ENCODE peak calls at places on chromosomes 12 and 14, in four cellular contexts. One of them, this sample, is unnamed.

GRCh38 chr12:126874427-126875026 is 1392.4 kb upstream of the TMEM132C start:
- DNase-seq in SK-N-SH: peak
- DNase-seq in HepG2: peak
- DNase-seq in K562: peak
- DNase-seq in this sample: peak

GRCh38 chr12:6532051-6532926 is 2.0 kb upstream of the GAPDH start:
- DNase-seq in HepG2: peak
- DNase-seq in SK-N-SH: peak
- DNase-seq in K562: peak
- DNase-seq in this sample: no peak

GRCh38 chr12:9756756-9757155 is 3.9 kb downstream of the CD69 start:
- DNase-seq in HepG2: no peak
- DNase-seq in K562: no peak
- DNase-seq in SK-N-SH: no peak
- DNase-seq in this sample: no peak

GRCh38 chr14:68716698-68717097 is 76.2 kb downstream of the ZFP36L1 start:
- DNase-seq in K562: peak
- DNase-seq in HepG2: peak
- DNase-seq in SK-N-SH: no peak
- DNase-seq in this sample: no peak

GRCh38 chr12:108099085-108099484 is 30.0 kb upstream of the WSCD2 start:
- DNase-seq in HepG2: no peak
- DNase-seq in SK-N-SH: no peak
- DNase-seq in K562: peak
- DNase-seq in this sample: no peak

GRCh38 chr14:59483360-59483759 is 848 bp downstream of the L3HYPDH start:
- DNase-seq in K562: peak
- DNase-seq in HepG2: no peak
- DNase-seq in SK-N-SH: no peak
- DNase-seq in this sample: no peak

GRCh38 chr14:61145903-61146411 is 135.2 kb downstream of the TMEM30B start:
- DNase-seq in HepG2: no peak
- DNase-seq in K562: no peak
- DNase-seq in SK-N-SH: peak
- DNase-seq in this sample: no peak

GRCh38 chr14:32697704-32698103 is 241.0 kb upstream of the NPAS3 start:
- DNase-seq in K562: no peak
- DNase-seq in SK-N-SH: no peak
- DNase-seq in HepG2: no peak
- DNase-seq in this sample: no peak

GRCh38 chr12:46534442-46534841 is 161.9 kb upstream of the SLC38A2 start:
- DNase-seq in HepG2: no peak
- DNase-seq in K562: no peak
- DNase-seq in SK-N-SH: no peak
- DNase-seq in this sample: no peak

GRCh38 chr12:104350211-104350908 is 46.8 kb downstream of the EID3 start:
- DNase-seq in K562: no peak
- DNase-seq in SK-N-SH: no peak
- DNase-seq in HepG2: no peak
- DNase-seq in this sample: no peak

GRCh38 chr12:116217045-116217444 is 60.4 kb downstream of the MED13L start:
- DNase-seq in HepG2: no peak
- DNase-seq in SK-N-SH: no peak
- DNase-seq in K562: peak
- DNase-seq in this sample: no peak

GRCh38 chr12:29043069-29043468 is 106.0 kb upstream of the FAR2 start:
- DNase-seq in K562: no peak
- DNase-seq in SK-N-SH: no peak
- DNase-seq in HepG2: no peak
- DNase-seq in this sample: no peak

GRCh38 chr12:105982022-105982421 is 156.7 kb downstream of the NUAK1 start:
- DNase-seq in SK-N-SH: no peak
- DNase-seq in K562: no peak
- DNase-seq in HepG2: no peak
- DNase-seq in this sample: no peak

GRCh38 chr14:55129086-55129427 is at the start of gene LGALS3:
- DNase-seq in K562: peak
- DNase-seq in SK-N-SH: peak
- DNase-seq in HepG2: no peak
- DNase-seq in this sample: no peak

GRCh38 chr12:19945559-19946485 is 422.5 kb upstream of the PDE3A start:
- DNase-seq in HepG2: no peak
- DNase-seq in K562: no peak
- DNase-seq in SK-N-SH: peak
- DNase-seq in this sample: no peak

GRCh38 chr12:121942145-121942718 is 23.8 kb downstream of the CFAP251 start:
- DNase-seq in K562: no peak
- DNase-seq in SK-N-SH: no peak
- DNase-seq in HepG2: no peak
- DNase-seq in this sample: no peak

GRCh38 chr14:23559010-23559920 is 3.2 kb downstream of the THTPA start:
- DNase-seq in HepG2: peak
- DNase-seq in K562: peak
- DNase-seq in SK-N-SH: peak
- DNase-seq in this sample: no peak

GRCh38 chr14:58243790-58244555 is 670 bp upstream of the PSMA3 start:
- DNase-seq in HepG2: peak
- DNase-seq in SK-N-SH: no peak
- DNase-seq in K562: peak
- DNase-seq in this sample: no peak

GRCh38 chr12:42473130-42473529 is 116.4 kb downstream of the PRICKLE1 start:
- DNase-seq in SK-N-SH: no peak
- DNase-seq in HepG2: no peak
- DNase-seq in K562: no peak
- DNase-seq in this sample: no peak

GRCh38 chr12:58413794-58414193 is 472.4 kb downstream of the ATP23 start:
- DNase-seq in SK-N-SH: no peak
- DNase-seq in HepG2: no peak
- DNase-seq in K562: no peak
- DNase-seq in this sample: no peak

GRCh38 chr12:49887536-49888401 is 15.9 kb downstream of the FAIM2 start:
- DNase-seq in K562: no peak
- DNase-seq in HepG2: peak
- DNase-seq in SK-N-SH: no peak
- DNase-seq in this sample: no peak

GRCh38 chr12:21695896-21696295 is 38.3 kb upstream of the LDHB start:
- DNase-seq in K562: no peak
- DNase-seq in SK-N-SH: no peak
- DNase-seq in HepG2: no peak
- DNase-seq in this sample: no peak

GRCh38 chr12:89863332-89863938 is 154.8 kb upstream of the ATP2B1 start:
- DNase-seq in SK-N-SH: no peak
- DNase-seq in K562: no peak
- DNase-seq in HepG2: no peak
- DNase-seq in this sample: peak

GRCh38 chr14:93430889-93431670 is at the start of gene UNC79:
- DNase-seq in K562: peak
- DNase-seq in SK-N-SH: peak
- DNase-seq in HepG2: no peak
- DNase-seq in this sample: no peak

GRCh38 chr14:72883963-72884362 is 9.9 kb downstream of the DPF3 start:
- DNase-seq in HepG2: no peak
- DNase-seq in K562: no peak
- DNase-seq in SK-N-SH: no peak
- DNase-seq in this sample: peak

GRCh38 chr14:53167602-53168328 is 14.6 kb upstream of the DDHD1 start:
- DNase-seq in HepG2: no peak
- DNase-seq in K562: no peak
- DNase-seq in SK-N-SH: no peak
- DNase-seq in this sample: no peak

GRCh38 chr12:109497675-109498074 is 20.2 kb downstream of the UBE3B start:
- DNase-seq in SK-N-SH: no peak
- DNase-seq in K562: peak
- DNase-seq in HepG2: no peak
- DNase-seq in this sample: no peak

DNA sequence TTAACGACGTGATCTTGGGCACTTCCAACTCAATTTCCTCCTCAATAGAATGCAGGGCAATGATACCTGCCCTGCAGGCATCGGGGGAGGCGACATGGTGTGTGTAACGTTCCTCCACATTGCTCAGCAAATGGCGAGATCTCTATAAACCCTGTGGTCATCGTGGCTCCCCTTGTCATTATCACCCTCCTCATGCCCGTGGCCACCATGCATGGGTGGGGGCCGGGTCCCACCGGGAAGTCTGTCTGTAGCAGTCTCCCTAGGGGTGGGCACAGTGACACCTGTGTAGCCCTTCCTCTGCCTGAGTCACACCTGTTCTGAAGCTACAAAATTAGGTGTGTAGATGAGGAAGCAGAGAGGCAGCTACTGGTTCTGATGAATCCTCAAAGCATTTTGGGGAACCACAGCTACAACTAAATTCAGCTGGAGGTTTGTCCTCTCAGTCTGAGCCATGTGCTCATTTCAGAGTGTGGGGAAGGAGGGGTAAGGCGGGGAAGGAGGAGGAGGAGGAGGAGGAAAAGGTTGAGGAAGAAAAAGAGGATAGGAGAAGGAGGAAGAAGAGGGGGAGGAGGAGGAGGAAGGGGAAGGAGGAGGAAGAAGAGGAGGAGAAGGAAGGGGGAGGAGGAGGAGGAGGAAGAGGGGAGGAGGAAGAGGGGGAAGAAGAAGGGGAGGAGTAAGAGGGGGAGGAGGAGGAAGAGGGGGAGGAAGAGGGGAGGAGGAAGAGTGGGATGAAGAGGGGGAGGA is 11.0 kb upstream of the CACNA2D4 start:
- DNase-seq in SK-N-SH: peak
- DNase-seq in HepG2: no peak
- DNase-seq in K562: no peak
- DNase-seq in this sample: no peak
- TF ChIP-seq NFIC in SK-N-SH: no peak
- TF ChIP-seq NFIC in HepG2: no peak
- TF ChIP-seq NFIC in K562: no peak
- TF ChIP-seq NFIC in this sample: no peak

DNA sequence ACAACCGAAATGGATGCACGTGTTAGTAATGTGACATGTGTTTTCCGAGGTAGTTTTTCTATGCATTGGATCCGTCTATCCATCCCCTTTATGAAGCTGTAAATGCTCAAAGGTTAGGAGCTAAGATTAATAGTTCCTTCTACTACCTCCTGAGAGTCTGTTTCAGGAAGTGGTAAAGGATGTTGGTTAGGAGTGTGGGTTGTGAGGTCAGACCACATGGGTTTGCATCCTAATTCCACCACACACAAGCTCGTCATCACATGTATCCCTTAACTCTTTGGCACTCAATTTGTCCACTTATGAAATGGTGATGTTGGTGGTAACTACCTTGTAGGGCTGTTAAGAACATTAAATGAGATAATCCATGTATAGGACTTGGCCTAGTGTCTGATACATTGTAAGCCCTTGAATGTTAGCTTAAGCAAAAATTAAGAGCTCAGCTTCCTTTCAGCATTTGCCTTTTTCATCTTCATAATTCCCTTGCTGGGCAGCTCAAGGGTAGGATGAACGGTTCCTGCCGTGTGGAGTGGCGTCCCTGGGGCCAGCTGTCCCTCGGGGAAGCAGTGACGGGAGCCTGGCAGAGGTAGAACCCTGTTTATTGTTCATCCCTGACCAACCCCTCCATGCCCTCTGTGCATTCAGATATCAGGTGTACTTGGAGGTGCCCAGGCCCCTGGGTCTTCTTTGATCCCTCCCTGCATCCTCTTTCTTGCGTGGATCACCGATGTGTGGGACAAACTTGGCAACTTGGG is 52.3 kb downstream of the TSPAN9 start:
- DNase-seq in SK-N-SH: no peak
- DNase-seq in K562: no peak
- DNase-seq in HepG2: no peak
- DNase-seq in this sample: peak
- TF ChIP-seq NFIC in SK-N-SH: no peak
- TF ChIP-seq NFIC in K562: no peak
- TF ChIP-seq NFIC in HepG2: no peak
- TF ChIP-seq NFIC in this sample: no peak

DNA sequence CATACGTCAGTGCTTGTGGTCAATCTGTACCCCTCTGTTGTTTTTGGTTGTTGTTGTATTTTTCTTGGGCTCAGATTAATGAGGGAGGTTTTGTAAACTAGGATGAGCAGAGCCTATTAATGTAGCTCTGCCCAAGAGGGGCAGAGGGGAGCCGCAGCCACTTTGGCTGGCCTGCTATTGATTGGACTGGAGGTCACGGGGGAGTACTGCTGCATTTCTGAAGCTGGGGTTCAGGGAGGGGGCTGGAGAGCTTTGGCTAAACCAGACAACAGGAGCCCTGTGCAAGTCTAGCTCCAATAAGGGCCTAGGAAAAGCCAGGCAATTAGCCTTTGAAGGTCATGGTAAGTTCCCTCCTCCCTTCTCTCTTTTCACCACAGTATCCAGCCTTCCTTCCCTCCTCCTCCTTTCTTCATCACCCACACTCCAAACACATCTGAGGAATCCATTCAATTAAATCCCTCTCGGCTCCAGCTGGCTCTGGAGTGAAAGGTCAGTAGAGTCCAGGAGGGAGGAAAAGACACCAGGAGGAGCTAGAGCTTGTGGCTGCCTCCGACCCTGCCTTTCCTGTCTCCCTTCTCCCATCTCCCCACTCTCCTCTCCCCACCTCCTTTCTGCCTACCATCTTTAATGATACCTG is 344.2 kb upstream of the LMO3 start:
- DNase-seq in SK-N-SH: no peak
- DNase-seq in HepG2: no peak
- DNase-seq in K562: no peak
- DNase-seq in this sample: no peak
- TF ChIP-seq NFIC in SK-N-SH: no peak
- TF ChIP-seq NFIC in HepG2: no peak
- TF ChIP-seq NFIC in K562: no peak
- TF ChIP-seq NFIC in this sample: no peak

GRCh38 chr14:79580414-79580813 is 630.9 kb downstream of the DIO2 start:
- DNase-seq in K562: no peak
- DNase-seq in SK-N-SH: no peak
- DNase-seq in HepG2: no peak
- DNase-seq in this sample: no peak
- TF ChIP-seq NFIC in K562: no peak
- TF ChIP-seq NFIC in SK-N-SH: no peak
- TF ChIP-seq NFIC in HepG2: no peak
- TF ChIP-seq NFIC in this sample: no peak

This sample was measured in GM12878.